ENCODE peak calls at places on chromosomes 7 and 10, in five cellular contexts. N is AG10803, P is SK-N-SH, E is astrocyte of the spinal cord, B is epithelial cell of esophagus. I is an unnamed sample.

GRCh38 chr7:25402528-25402927 is 174.2 kb upstream of the NPVF start:
- DNase-seq in B (no peak), N (no peak), E (no peak), P (no peak), I (no peak)

GRCh38 chr10:68212721-68213352 is 19.1 kb downstream of the ATOH7 start:
- DNase-seq in B (peak; percentile 35), P (peak; percentile 37), N (peak; percentile 45), E (peak; percentile 41), I (peak; percentile 58)

GRCh38 chr10:34181545-34182300 is 633.4 kb downstream of the PARD3 start:
- DNase-seq in B (no peak), N (peak; percentile 76), E (peak; percentile 12), P (peak; percentile 76), I (no peak)

GRCh38 chr7:18638594-18639452 is 143.3 kb downstream of the HDAC9 start:
- DNase-seq in E (peak; percentile 19), N (peak; percentile 86), P (no peak), B (peak; percentile 44), I (peak; percentile 54)

GRCh38 chr7:149827089-149827981 is 10.8 kb upstream of the ZNF862 start:
- DNase-seq in B (no peak), P (peak; percentile 57), E (no peak), N (no peak), I (no peak)

GRCh38 chr7:25625316-25625715 is 397.0 kb upstream of the NPVF start:
- DNase-seq in N (no peak), B (no peak), P (no peak), E (no peak), I (no peak)

GRCh38 chr10:59027975-59028640 is 148.3 kb upstream of the PHYHIPL start:
- DNase-seq in B (peak; percentile 40), P (no peak), E (peak; percentile 31), N (peak; percentile 66), I (peak; percentile 34)

GRCh38 chr10:43284341-43284910 is 17.6 kb upstream of the RASGEF1A start:
- DNase-seq in P (no peak), B (peak; percentile 63), N (no peak), E (no peak), I (peak; percentile 57)

GRCh38 chr7:69790915-69791473 is 192.7 kb downstream of the AUTS2 start:
- DNase-seq in N (no peak), P (no peak), E (no peak), B (no peak), I (no peak)

GRCh38 chr10:102796407-102797176 is 40.6 kb downstream of the CYP17A1 start:
- DNase-seq in E (peak; percentile 51), B (no peak), P (no peak), N (peak; percentile 63), I (no peak)

DNA sequence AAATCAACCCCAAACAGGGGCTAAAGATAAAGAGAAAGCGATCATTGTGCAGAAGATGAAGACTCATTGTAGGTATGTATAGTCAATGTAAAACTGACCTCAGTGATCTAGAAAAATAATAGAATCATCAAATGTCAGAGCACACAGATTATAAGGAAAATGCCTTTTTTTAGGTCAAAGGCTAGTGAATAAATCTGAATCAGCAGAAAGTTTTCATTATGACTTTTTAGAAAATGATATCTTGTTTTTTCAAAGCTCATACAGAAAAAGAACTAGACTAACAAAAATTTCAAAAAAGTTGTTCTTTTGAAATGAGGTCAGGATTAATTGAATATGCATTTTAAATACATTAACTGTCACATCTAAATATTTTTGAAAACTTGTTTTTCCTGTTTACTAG is 60.2 kb upstream of the STEAP4 start:
- DNase-seq in P (no peak), N (no peak), B (no peak), E (no peak), I (no peak)
- TF ChIP-seq CTCF in P (no peak), N (no peak), B (no peak), E (no peak), I (no peak)

DNA sequence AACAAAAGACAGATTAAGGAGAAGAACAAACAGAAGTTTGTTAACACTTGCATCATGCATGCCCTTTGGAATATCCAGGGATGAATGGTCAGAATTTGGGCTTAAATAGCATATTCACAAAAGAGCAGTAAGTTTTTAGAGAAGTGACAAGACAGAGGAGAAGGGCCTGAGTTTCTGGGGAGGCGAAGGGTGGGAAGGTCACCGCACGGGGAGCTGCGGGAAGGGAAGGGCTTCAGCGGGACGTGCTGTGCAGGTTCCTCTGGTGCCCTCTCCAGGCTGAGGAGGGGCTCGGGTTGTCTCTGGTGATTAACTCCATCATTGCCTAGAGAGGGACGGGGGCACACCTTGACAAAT is 10.4 kb upstream of the ZNF22 start:
- DNase-seq in E (no peak), N (no peak), B (no peak), P (no peak), I (no peak)
- TF ChIP-seq CTCF in E (peak; percentile 51), N (no peak), B (peak; percentile 8), P (no peak), I (no peak)

GRCh38 chr7:55574062-55574717 is 1.9 kb upstream of the VOPP1 start:
- DNase-seq in P (no peak), E (peak; percentile 50), B (peak; percentile 78), N (peak; percentile 28), I (peak; percentile 61)

GRCh38 chr7:55573526-55573925 is 1.2 kb upstream of the VOPP1 start:
- DNase-seq in E (no peak), P (no peak), N (peak; percentile 31), B (peak; percentile 52), I (no peak)

GRCh38 chr7:55573234-55573504 is 867 bp upstream of the VOPP1 start:
- DNase-seq in P (no peak), E (no peak), B (peak; percentile 20), N (no peak), I (no peak)

GRCh38 chr7:55571534-55572377 is 546 bp downstream of the VOPP1 start:
- DNase-seq in N (peak; percentile 52), P (peak; percentile 90), B (peak; percentile 54), E (peak; percentile 55), I (peak; percentile 33)

GRCh38 chr7:55572378-55573233 is at the start of gene VOPP1:
- DNase-seq in N (peak; percentile 65), B (peak; percentile 63), E (peak; percentile 52), P (peak; percentile 96), I (peak; percentile 51)
- TF ChIP-seq CTCF in N (no peak), B (no peak), E (no peak), P (no peak), I (no peak)

GRCh38 chr7:46654546-46655443 is 733.7 kb upstream of the IGFBP3 start:
- DNase-seq in P (no peak), E (no peak), N (peak; percentile 15), B (peak; percentile 81), I (no peak)
- TF ChIP-seq CTCF in P (peak; percentile 11), E (no peak), N (no peak), B (no peak), I (no peak)

DNA sequence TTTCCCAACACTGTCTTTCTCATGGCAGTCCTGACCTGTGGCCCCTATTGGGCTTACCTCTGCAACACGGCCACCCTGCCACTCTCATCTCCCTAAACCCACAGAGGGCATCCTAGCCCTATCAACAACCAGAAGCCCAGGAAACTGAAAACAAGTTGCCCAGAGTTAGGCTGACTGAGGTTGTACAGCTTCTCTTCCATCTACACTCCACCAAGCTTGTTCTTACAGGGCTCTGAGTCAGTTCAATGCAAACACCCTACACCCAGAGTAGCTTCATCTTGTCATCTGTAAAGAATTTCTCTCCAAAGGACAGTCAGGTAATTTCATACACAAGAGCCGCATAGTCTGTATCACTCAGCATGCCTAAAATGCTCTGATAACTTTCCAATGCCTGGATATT is 175.4 kb downstream of the ARID5B start:
- DNase-seq in P (no peak), B (peak; percentile 95), N (peak; percentile 73), E (peak; percentile 90), I (peak; percentile 46)
- TF ChIP-seq CTCF in P (no peak), B (no peak), N (no peak), E (no peak), I (no peak)

GRCh38 chr7:12066561-12066960 is 144.5 kb upstream of the TMEM106B start:
- DNase-seq in N (no peak), E (no peak), B (peak; percentile 87), P (no peak), I (peak; percentile 33)

GRCh38 chr7:12064716-12065115 is 146.4 kb upstream of the TMEM106B start:
- DNase-seq in P (no peak), N (no peak), E (no peak), B (no peak), I (no peak)

GRCh38 chr7:12066004-12066403 is 145.1 kb upstream of the TMEM106B start:
- DNase-seq in B (peak; percentile 87), E (no peak), N (no peak), P (no peak), I (peak; percentile 43)

GRCh38 chr7:12056977-12057376 is 154.1 kb upstream of the TMEM106B start:
- DNase-seq in B (no peak), N (no peak), P (no peak), E (no peak), I (no peak)

DNA sequence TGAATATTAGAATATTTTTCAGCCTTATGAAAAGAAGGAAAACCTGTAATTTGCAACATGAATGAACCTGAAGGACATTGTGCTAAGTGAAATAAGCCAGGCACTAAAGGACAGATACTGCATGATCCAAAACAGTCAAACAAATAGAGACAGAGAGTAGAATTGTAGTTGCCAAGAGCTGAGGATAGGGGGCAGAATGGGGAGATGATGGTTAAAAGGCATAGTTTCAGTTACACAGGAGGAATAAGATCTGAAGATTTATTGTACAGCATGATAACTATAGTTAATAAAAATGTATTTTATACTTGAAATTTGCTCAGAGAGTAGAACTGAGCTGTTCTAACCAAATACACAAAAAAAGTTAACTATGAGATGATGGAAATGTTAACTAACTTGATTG is 149.0 kb upstream of the TMEM106B start:
- DNase-seq in N (no peak), B (no peak), P (no peak), E (no peak), I (peak; percentile 20)
- TF ChIP-seq CTCF in N (no peak), B (peak; percentile 35), P (peak; percentile 57), E (peak; percentile 24), I (peak; percentile 11)

GRCh38 chr7:151707757-151708156 is 169.2 kb downstream of the PRKAG2 start:
- DNase-seq in N (no peak), E (no peak), P (no peak), B (no peak), I (no peak)
- TF ChIP-seq CTCF in N (no peak), E (no peak), P (peak; percentile 12), B (no peak), I (no peak)